ENCODE peak calls at places on chromosomes 12 and 14, in seven cellular contexts. J is stimulated activated CD4-positive, alpha-beta T cell treated with anti-CD3 and anti-CD28 coated beads, Interleukin-2, amount 100 ng/mL, for 4 hours; S is GM04503; G is glomerular endothelial cell; D is anterior cingulate cortex; C is Ammon's horn; N is T-helper 17 cell. T is an unnamed sample.

GRCh38 chr12:62466018-62466595 is 519 bp upstream of the MON2 start:
- DNase-seq in J (no peak), S (no peak), G (no peak), D (peak), C (peak), N (no peak), T (peak)

GRCh38 chr12:106070147-106070546 is 68.6 kb downstream of the NUAK1 start:
- DNase-seq in J (no peak), S (no peak), G (no peak), D (no peak), C (no peak), N (no peak), T (no peak)

GRCh38 chr14:56953884-56954283 is 143.6 kb upstream of the OTX2 start:
- DNase-seq in J (no peak), S (no peak), G (no peak), D (no peak), C (no peak), N (no peak), T (no peak)

GRCh38 chr12:76685246-76685678 is 78.7 kb upstream of the ZDHHC17 start:
- DNase-seq in J (no peak), S (no peak), G (no peak), D (peak), C (peak), N (no peak), T (no peak)

GRCh38 chr12:61554268-61555008 is 705.8 kb upstream of the USP15 start:
- DNase-seq in J (no peak), S (no peak), G (no peak), D (no peak), C (no peak), N (no peak), T (no peak)

GRCh38 chr14:71803539-71804260 is 128.5 kb upstream of the RGS6 start:
- DNase-seq in J (no peak), S (peak), G (peak), D (no peak), C (no peak), N (no peak), T (no peak)

GRCh38 chr14:103188691-103189480 is 65.6 kb downstream of the TNFAIP2 start:
- DNase-seq in J (no peak), S (no peak), G (no peak), D (no peak), C (no peak), N (peak), T (no peak)

GRCh38 chr12:110661337-110661972 is 27.5 kb downstream of the HVCN1 start:
- DNase-seq in J (no peak), S (no peak), G (no peak), D (no peak), C (peak), N (no peak), T (no peak)

GRCh38 chr14:33914676-33915516 is 36.0 kb downstream of the EGLN3 start:
- DNase-seq in J (no peak), S (peak), G (peak), D (no peak), C (no peak), N (no peak), T (no peak)

T was measured in gastrocnemius medialis.